ENCODE peak calls at places on chromosome 3, in seven cellular contexts. Z, P, M, Y, T, I and H are unnamed samples.

GRCh38 chr3:51862886-51863285 is 1.5 kb downstream of the IQCF2 start:
- DNase-seq in T (no peak), M (no peak), P (peak; percentile 48), Z (no peak), I (no peak), Y (no peak), H (no peak)

GRCh38 chr3:37640636-37641375 is 220.9 kb upstream of the CTDSPL start:
- DNase-seq in I (no peak), M (no peak), P (no peak), T (no peak), Y (no peak), Z (no peak), H (no peak)

GRCh38 chr3:65545429-65545828 is 493.3 kb downstream of the MAGI1 start:
- DNase-seq in I (no peak), P (no peak), T (no peak), Y (no peak), Z (no peak), M (no peak), H (peak; percentile 73)

GRCh38 chr3:109050591-109051167 is 67.3 kb downstream of the MORC1 start:
- DNase-seq in Y (peak; percentile 39), I (peak; percentile 26), P (no peak), T (no peak), M (no peak), Z (peak; percentile 29), H (peak; percentile 19)

GRCh38 chr3:61631108-61631769 is 69.9 kb downstream of the PTPRG start:
- DNase-seq in T (no peak), P (no peak), M (no peak), Y (no peak), Z (no peak), I (no peak), H (no peak)

GRCh38 chr3:129260606-129261005 is 11.2 kb downstream of the COPG1 start:
- DNase-seq in Z (no peak), T (no peak), M (no peak), I (no peak), Y (no peak), P (no peak), H (no peak)

GRCh38 chr3:110568246-110568645 is 503.4 kb upstream of the NECTIN3 start:
- DNase-seq in I (no peak), Z (peak; percentile 83), Y (peak; percentile 72), P (no peak), M (no peak), T (no peak), H (peak; percentile 94)

GRCh38 chr3:99520511-99520910 is 117.9 kb upstream of the COL8A1 start:
- DNase-seq in Z (no peak), P (no peak), T (no peak), Y (no peak), I (no peak), M (no peak), H (no peak)

GRCh38 chr3:104920512-104920911 is 446.2 kb upstream of the ALCAM start:
- DNase-seq in T (no peak), Z (no peak), I (no peak), M (no peak), Y (no peak), P (no peak), H (no peak)

GRCh38 chr3:156230291-156230900 is 110.0 kb downstream of the KCNAB1 start:
- DNase-seq in Z (no peak), M (no peak), I (no peak), P (no peak), Y (no peak), T (no peak), H (no peak)

GRCh38 chr3:121431717-121432517 is 113.9 kb downstream of the POLQ start:
- DNase-seq in Y (no peak), I (peak; percentile 19), M (no peak), P (peak; percentile 55), T (no peak), Z (peak; percentile 72), H (peak; percentile 59)

GRCh38 chr3:129507181-129507831 is 21.1 kb upstream of the RHO start:
- DNase-seq in P (no peak), M (peak; percentile 55), T (no peak), I (no peak), Y (no peak), Z (no peak), H (no peak)

GRCh38 chr3:149388001-149388435 is 10.6 kb upstream of the TM4SF1 start:
- DNase-seq in I (no peak), Z (peak; percentile 88), Y (no peak), P (no peak), M (no peak), T (no peak), H (peak; percentile 99)
- H3K4me1 ChIP-seq in I (peaks cover 9% of the 10 kb centered on the region), Z (peaks cover 2% of the 10 kb centered on the region), Y (peaks cover 59% of the 10 kb centered on the region), P (no peaks in the 10 kb centered on the region), M (peaks cover 38% of the 10 kb centered on the region), T (peaks cover 3% of the 10 kb centered on the region), H (peaks cover 29% of the 10 kb centered on the region)

GRCh38 chr3:132174500-132174899 is 139.7 kb upstream of the CPNE4 start:
- DNase-seq in T (no peak), Y (no peak), M (no peak), P (no peak), Z (no peak), I (no peak), H (no peak)
- H3K4me1 ChIP-seq in T (no peaks in the 10 kb centered on the region), Y (no peaks in the 10 kb centered on the region), M (no peaks in the 10 kb centered on the region), P (no peaks in the 10 kb centered on the region), Z (no peaks in the 10 kb centered on the region), I (no peaks in the 10 kb centered on the region), H (no peaks in the 10 kb centered on the region)

GRCh38 chr3:170350515-170351413 is 6.8 kb upstream of the SKIL start:
- DNase-seq in Z (no peak), I (no peak), Y (no peak), T (no peak), M (no peak), P (no peak), H (no peak)

GRCh38 chr3:170356596-170357175 is 829 bp upstream of the SKIL start:
- DNase-seq in I (peak; percentile 89), Z (peak; percentile 87), P (peak; percentile 89), Y (no peak), T (peak; percentile 92), M (peak; percentile 90), H (peak; percentile 74)

GRCh38 chr3:170355738-170356595 is 1.5 kb upstream of the SKIL start:
- DNase-seq in P (peak; percentile 73), Y (no peak), T (peak; percentile 58), Z (peak; percentile 91), I (peak; percentile 56), M (peak; percentile 54), H (peak; percentile 54)

GRCh38 chr3:170353485-170353884 is 4.0 kb upstream of the SKIL start:
- DNase-seq in T (no peak), P (no peak), Z (no peak), M (no peak), Y (no peak), I (no peak), H (no peak)

DNA sequence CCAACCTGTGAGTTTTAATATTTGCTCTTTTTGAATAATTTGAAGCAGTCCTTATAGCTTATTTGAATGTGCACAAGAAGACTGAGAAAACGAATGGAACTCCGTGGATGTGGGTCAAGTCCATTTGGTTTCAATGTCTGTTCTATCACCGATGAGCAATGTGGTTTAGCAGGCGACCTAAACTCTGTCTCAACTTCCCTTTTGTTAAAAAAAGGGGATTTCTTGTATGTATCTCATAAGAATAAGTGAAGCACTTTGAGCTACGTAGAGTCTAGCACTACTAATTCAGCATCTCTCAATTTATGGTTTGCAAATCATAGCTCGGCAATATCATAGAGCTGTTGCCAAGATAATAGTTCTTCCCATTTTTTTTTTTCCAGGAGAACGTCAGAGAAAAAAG is 4.6 kb upstream of the SKIL start:
- DNase-seq in P (no peak), M (no peak), I (no peak), Y (no peak), Z (no peak), T (no peak), H (no peak)
- H3K4me1 ChIP-seq in P (peaks cover 16% of the 10 kb centered on the region), M (peaks cover 18% of the 10 kb centered on the region), I (no peaks in the 10 kb centered on the region), Y (peaks cover 10% of the 10 kb centered on the region), Z (peaks cover 1% of the 10 kb centered on the region), T (no peaks in the 10 kb centered on the region), H (peaks cover 3% of the 10 kb centered on the region)

DNA sequence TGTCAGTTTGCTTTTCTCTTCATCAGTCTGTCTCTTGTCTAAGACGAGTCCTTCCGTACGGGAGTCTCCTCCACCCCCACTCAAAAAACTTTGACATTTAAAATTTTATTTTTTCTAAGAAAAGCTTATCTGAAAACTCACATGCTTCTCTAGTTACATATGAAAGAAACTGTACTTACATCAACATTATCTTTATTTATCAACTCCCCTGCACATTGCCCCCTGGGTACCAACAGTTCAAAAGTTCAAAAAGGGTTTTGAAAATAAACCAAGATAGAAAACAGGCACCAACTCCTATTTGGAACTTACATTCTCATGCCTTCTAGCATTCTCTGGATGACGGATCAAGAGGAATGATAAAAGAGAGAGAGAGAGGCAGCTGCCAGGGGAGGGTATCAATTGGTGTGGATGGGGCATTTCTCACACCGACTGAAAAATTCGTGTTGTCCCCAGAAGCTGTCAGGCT is 182.5 kb downstream of the FOXP1 start:
- DNase-seq in T (no peak), Y (no peak), Z (no peak), I (no peak), P (no peak), M (no peak), H (no peak)
- H3K4me1 ChIP-seq in T (peaks cover 5% of the 10 kb centered on the region), Y (no peaks in the 10 kb centered on the region), Z (peaks cover 6% of the 10 kb centered on the region), I (peaks cover 12% of the 10 kb centered on the region), P (peaks cover 9% of the 10 kb centered on the region), M (peaks cover 25% of the 10 kb centered on the region), H (peaks cover 5% of the 10 kb centered on the region)